ENCODE peak calls at places on chromosomes 4 and X, in ten cellular contexts. N is astrocyte, B is heart left ventricle, P is tibial artery, K is H9, W is A549, M is psoas muscle, D is fibroblast of lung, R is SK-N-SH, F is right lobe of liver. J is an unnamed sample.

GRCh38 chrX:1164322-1165288 is 47.8 kb downstream of the CRLF2 start:
- DNase-seq in P (peak; percentile 58), D (no peak), M (no peak), R (peak; percentile 16), N (no peak), W (peak; percentile 60), B (no peak), K (peak; percentile 50), F (no peak), J (no peak)

GRCh38 chr4:145618210-145618911 is 824 bp upstream of the MMAA start:
- DNase-seq in D (no peak), K (no peak), W (peak; percentile 9), R (peak; percentile 29), B (peak; percentile 13), M (peak; percentile 66), P (no peak), N (no peak), F (no peak), J (no peak)

GRCh38 chr4:21948347-21949072 is at the start of gene KCNIP4:
- DNase-seq in R (peak; percentile 68), P (no peak), B (peak; percentile 5), M (peak; percentile 45), D (peak; percentile 46), W (no peak), N (peak; percentile 22), F (peak; percentile 43), K (peak; percentile 64), J (no peak)

GRCh38 chr4:103097112-103097511 is 2.5 kb downstream of the BDH2 start:
- DNase-seq in K (no peak), W (no peak), P (no peak), M (no peak), D (no peak), N (no peak), F (no peak), R (no peak), B (no peak), J (no peak)

GRCh38 chrX:113790987-113791386 is 792.9 kb upstream of the HTR2C start:
- DNase-seq in N (peak; percentile 52), W (no peak), F (no peak), P (no peak), D (peak; percentile 59), B (no peak), M (no peak), K (no peak), R (no peak), J (no peak)

GRCh38 chrX:56503941-56504673 is 59.3 kb upstream of the UBQLN2 start:
- DNase-seq in K (peak; percentile 29), W (peak; percentile 1), B (no peak), M (no peak), F (peak; percentile 11), D (no peak), P (no peak), R (no peak), N (no peak), J (no peak)

GRCh38 chrX:134908235-134908834 is 82.5 kb upstream of the SMIM10 start:
- DNase-seq in F (no peak), B (no peak), R (peak; percentile 51), D (no peak), P (no peak), N (no peak), M (no peak), W (peak; percentile 36), K (no peak), J (no peak)

GRCh38 chrX:72269671-72270251 is 7.3 kb downstream of the RPS4X start:
- DNase-seq in B (no peak), M (no peak), P (no peak), R (no peak), N (peak; percentile 65), D (peak; percentile 76), W (peak; percentile 38), K (no peak), F (no peak), J (no peak)

GRCh38 chr4:159105063-159105414 is 2.2 kb downstream of the RAPGEF2 start:
- DNase-seq in D (peak; percentile 73), M (no peak), B (no peak), K (no peak), R (no peak), W (no peak), N (peak; percentile 68), P (no peak), F (no peak), J (no peak)

GRCh38 chrX:34332336-34332735 is 200.2 kb upstream of the FAM47A start:
- DNase-seq in K (no peak), F (no peak), N (no peak), R (no peak), M (no peak), W (peak; percentile 3), B (no peak), P (no peak), D (no peak), J (no peak)

GRCh38 chr4:168221298-168221697 is 97.3 kb downstream of the DDX60 start:
- DNase-seq in B (no peak), F (no peak), P (no peak), D (peak; percentile 72), R (no peak), M (no peak), K (no peak), N (peak; percentile 68), W (no peak), J (no peak)

GRCh38 chr4:98786866-98787265 is 128.5 kb upstream of the TSPAN5 start:
- DNase-seq in R (no peak), K (no peak), W (peak; percentile 28), N (no peak), D (no peak), F (no peak), P (no peak), B (no peak), M (no peak), J (no peak)

GRCh38 chr4:60562353-60562752 is 637.8 kb upstream of the ADGRL3 start:
- DNase-seq in K (no peak), D (no peak), N (no peak), R (no peak), B (no peak), F (no peak), W (no peak), M (no peak), P (no peak), J (no peak)

GRCh38 chr4:2936773-2937145 is 26.4 kb downstream of the NOP14 start:
- DNase-seq in M (peak; percentile 87), D (peak; percentile 85), P (peak; percentile 65), B (no peak), N (peak; percentile 76), K (no peak), W (no peak), R (no peak), F (peak; percentile 31), J (peak; percentile 52)

GRCh38 chr4:2937986-2938385 is 25.2 kb downstream of the NOP14 start:
- DNase-seq in N (no peak), P (peak; percentile 40), R (no peak), B (no peak), K (no peak), F (peak; percentile 13), W (no peak), D (no peak), M (peak; percentile 15), J (no peak)

GRCh38 chr4:2938906-2939305 is 24.3 kb downstream of the NOP14 start:
- DNase-seq in B (no peak), W (no peak), P (peak; percentile 52), M (peak; percentile 35), R (no peak), F (peak; percentile 43), D (no peak), K (no peak), N (no peak), J (peak; percentile 15)

GRCh38 chr4:2935762-2936743 is 27.2 kb downstream of the NOP14 start:
- DNase-seq in P (peak; percentile 51), B (no peak), F (peak; percentile 42), N (peak; percentile 77), D (peak; percentile 82), W (peak; percentile 40), M (peak; percentile 50), K (no peak), R (no peak), J (peak; percentile 21)

GRCh38 chr4:2937146-2937857 is 25.9 kb downstream of the NOP14 start:
- DNase-seq in W (peak; percentile 29), K (peak; percentile 46), R (no peak), M (peak; percentile 55), P (peak; percentile 56), F (peak; percentile 56), B (no peak), D (peak; percentile 79), N (peak; percentile 67), J (peak; percentile 4)
- H3K4me1 ChIP-seq in W (peaks cover 34% of the 10 kb centered on the region), K (no peaks in the 10 kb centered on the region), R (peaks cover 41% of the 10 kb centered on the region), M (peaks cover 36% of the 10 kb centered on the region), P (peaks cover 18% of the 10 kb centered on the region), F (peaks cover 4% of the 10 kb centered on the region), B (peaks cover 42% of the 10 kb centered on the region), D (peaks cover 15% of the 10 kb centered on the region), N (peaks cover 38% of the 10 kb centered on the region), J (peaks cover 3% of the 10 kb centered on the region)

GRCh38 chr4:100367451-100367850 is 150.4 kb downstream of the EMCN start:
- DNase-seq in B (no peak), P (no peak), K (no peak), R (no peak), D (peak; percentile 9), W (no peak), N (no peak), M (no peak), F (no peak), J (no peak)
- H3K9me3 ChIP-seq in B (no peaks in the 10 kb centered on the region), P (no peaks in the 10 kb centered on the region), K (no peaks in the 10 kb centered on the region), R (no peaks in the 10 kb centered on the region), D (no peaks in the 10 kb centered on the region), W (no peaks in the 10 kb centered on the region), N (no peaks in the 10 kb centered on the region), M (no peaks in the 10 kb centered on the region), F (no peaks in the 10 kb centered on the region), J (no peaks in the 10 kb centered on the region)

DNA sequence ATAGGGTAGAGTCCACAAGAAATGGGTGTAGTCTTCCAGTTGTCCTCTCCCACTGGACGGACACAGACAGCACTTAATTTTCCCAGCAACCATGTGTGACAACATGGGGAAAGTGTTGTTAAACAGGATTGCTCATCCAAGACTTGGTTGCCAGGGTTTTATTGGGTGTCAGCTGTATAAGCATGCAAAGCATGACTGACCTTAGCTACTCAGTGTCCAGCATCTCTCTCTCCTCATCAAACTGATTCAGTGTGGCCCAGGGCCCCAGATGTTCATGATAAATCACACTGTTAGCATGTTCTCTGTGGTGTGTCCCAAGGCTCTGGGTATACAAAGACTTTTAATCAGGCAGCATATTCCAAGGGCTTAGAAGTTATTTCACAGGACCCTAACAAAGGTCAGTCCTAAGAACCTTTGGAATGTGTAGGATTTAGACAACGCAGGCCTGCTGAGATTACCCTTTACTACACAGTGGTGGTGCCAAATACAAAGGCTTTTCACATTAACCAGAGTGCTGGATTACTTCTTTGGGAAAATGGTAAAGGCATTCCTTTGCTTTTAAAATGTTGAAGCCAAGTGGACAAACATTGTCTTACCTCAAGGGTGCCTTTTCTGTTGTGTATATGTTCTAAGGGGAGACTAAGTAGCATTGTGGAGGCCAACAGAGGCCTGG is 213.3 kb downstream of the GLUD2 start:
- DNase-seq in B (no peak), P (no peak), N (no peak), R (no peak), D (no peak), K (no peak), F (no peak), M (no peak), W (no peak), J (no peak)
- H3K4me1 ChIP-seq in B (no peaks in the 10 kb centered on the region), P (no peaks in the 10 kb centered on the region), N (no peaks in the 10 kb centered on the region), R (no peaks in the 10 kb centered on the region), D (no peaks in the 10 kb centered on the region), K (no peaks in the 10 kb centered on the region), F (no peaks in the 10 kb centered on the region), M (no peaks in the 10 kb centered on the region), W (no peaks in the 10 kb centered on the region), J (no peaks in the 10 kb centered on the region)

DNA sequence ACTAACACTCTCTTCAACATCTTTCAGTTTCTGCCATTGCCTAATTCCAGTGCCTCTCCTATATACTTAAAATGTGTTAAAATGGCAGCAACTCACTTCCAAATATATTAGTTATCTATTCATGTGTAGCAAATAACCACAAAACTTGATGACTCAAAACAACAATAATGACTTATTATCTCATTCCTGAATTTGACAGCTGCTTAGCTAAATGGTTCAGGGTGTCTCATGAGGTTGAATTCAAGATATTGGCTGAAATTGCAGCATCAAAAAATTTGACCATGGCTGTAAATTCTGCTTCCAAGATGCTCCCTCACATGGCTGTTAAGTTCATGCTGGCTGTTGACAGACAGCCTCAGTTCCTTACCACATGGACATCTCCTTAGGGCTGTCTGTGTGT is 25.3 kb downstream of the PITX2 start:
- DNase-seq in N (no peak), K (no peak), D (no peak), B (no peak), R (no peak), P (no peak), W (no peak), M (no peak), F (no peak), J (no peak)
- H3K9me3 ChIP-seq in N (peaks cover 4% of the 10 kb centered on the region), K (no peaks in the 10 kb centered on the region), D (no peaks in the 10 kb centered on the region), B (peaks cover 21% of the 10 kb centered on the region), R (no peaks in the 10 kb centered on the region), P (no peaks in the 10 kb centered on the region), W (peaks cover 3% of the 10 kb centered on the region), M (no peaks in the 10 kb centered on the region), F (no peaks in the 10 kb centered on the region), J (no peaks in the 10 kb centered on the region)

J was measured in pancreas.